ENCODE peak calls at places on chromosomes 4 and X, in seven cellular contexts. One of them, this sample, is unnamed.

GRCh38 chr4:169934794-169935400 is 91.3 kb downstream of the MFAP3L start:
- DNase-seq in fibroblast of pulmonary artery: no peak
- DNase-seq in AG09309: no peak
- DNase-seq in AG04449: no peak
- DNase-seq in GM12864: no peak
- DNase-seq in HFF-Myc: no peak
- DNase-seq in AG10803: no peak
- DNase-seq in this sample: no peak

GRCh38 chr4:87188932-87189331 is 31.5 kb downstream of the KLHL8 start:
- DNase-seq in GM12864: no peak
- DNase-seq in fibroblast of pulmonary artery: no peak
- DNase-seq in HFF-Myc: no peak
- DNase-seq in AG09309: no peak
- DNase-seq in AG04449: no peak
- DNase-seq in AG10803: no peak
- DNase-seq in this sample: no peak

GRCh38 chr4:42329421-42329820 is 67.9 kb upstream of the SHISA3 start:
- DNase-seq in AG04449: no peak
- DNase-seq in GM12864: no peak
- DNase-seq in fibroblast of pulmonary artery: no peak
- DNase-seq in AG09309: no peak
- DNase-seq in AG10803: no peak
- DNase-seq in HFF-Myc: no peak
- DNase-seq in this sample: no peak

GRCh38 chrX:2638279-2638678 is 52.8 kb upstream of the CD99 start:
- DNase-seq in AG10803: no peak
- DNase-seq in AG09309: no peak
- DNase-seq in HFF-Myc: no peak
- DNase-seq in AG04449: no peak
- DNase-seq in fibroblast of pulmonary artery: no peak
- DNase-seq in GM12864: no peak
- DNase-seq in this sample: no peak

GRCh38 chrX:121150217-121150616 is 102.8 kb downstream of the GLUD2 start:
- DNase-seq in fibroblast of pulmonary artery: no peak
- DNase-seq in AG09309: no peak
- DNase-seq in HFF-Myc: no peak
- DNase-seq in AG10803: no peak
- DNase-seq in GM12864: no peak
- DNase-seq in AG04449: no peak
- DNase-seq in this sample: no peak

GRCh38 chr4:1578968-1579833 is 104.9 kb downstream of the FAM53A start:
- DNase-seq in GM12864: no peak
- DNase-seq in fibroblast of pulmonary artery: peak; percentile 77
- DNase-seq in AG04449: no peak
- DNase-seq in AG09309: no peak
- DNase-seq in AG10803: peak; percentile 79
- DNase-seq in HFF-Myc: no peak
- DNase-seq in this sample: peak; percentile 78

GRCh38 chrX:41655631-41656030 is 33.1 kb upstream of the GPR34 start:
- DNase-seq in AG04449: no peak
- DNase-seq in AG10803: no peak
- DNase-seq in GM12864: no peak
- DNase-seq in HFF-Myc: no peak
- DNase-seq in fibroblast of pulmonary artery: peak; percentile 3
- DNase-seq in AG09309: no peak
- DNase-seq in this sample: no peak

GRCh38 chr4:72471816-72472215 is 97.2 kb downstream of the ADAMTS3 start:
- DNase-seq in AG09309: no peak
- DNase-seq in HFF-Myc: no peak
- DNase-seq in AG10803: no peak
- DNase-seq in AG04449: no peak
- DNase-seq in fibroblast of pulmonary artery: no peak
- DNase-seq in GM12864: no peak
- DNase-seq in this sample: no peak

GRCh38 chr4:17560065-17560673 is 16.8 kb upstream of the LAP3 start:
- DNase-seq in fibroblast of pulmonary artery: no peak
- DNase-seq in AG10803: no peak
- DNase-seq in AG04449: no peak
- DNase-seq in AG09309: no peak
- DNase-seq in HFF-Myc: no peak
- DNase-seq in GM12864: no peak
- DNase-seq in this sample: no peak

GRCh38 chr4:82784615-82785247 is 13.9 kb downstream of the SCD5 start:
- DNase-seq in HFF-Myc: no peak
- DNase-seq in GM12864: no peak
- DNase-seq in AG10803: peak; percentile 49
- DNase-seq in AG04449: no peak
- DNase-seq in AG09309: no peak
- DNase-seq in fibroblast of pulmonary artery: peak; percentile 74
- DNase-seq in this sample: no peak

GRCh38 chr4:176883681-176884418 is 91.1 kb upstream of the VEGFC start:
- DNase-seq in AG09309: peak; percentile 97
- DNase-seq in GM12864: no peak
- DNase-seq in fibroblast of pulmonary artery: peak; percentile 57
- DNase-seq in AG10803: peak; percentile 96
- DNase-seq in HFF-Myc: peak; percentile 92
- DNase-seq in AG04449: peak; percentile 96
- DNase-seq in this sample: no peak

GRCh38 chrX:115054876-115055275 is 37.5 kb upstream of the IL13RA2 start:
- DNase-seq in fibroblast of pulmonary artery: no peak
- DNase-seq in AG10803: no peak
- DNase-seq in AG04449: no peak
- DNase-seq in GM12864: no peak
- DNase-seq in HFF-Myc: no peak
- DNase-seq in AG09309: no peak
- DNase-seq in this sample: no peak

GRCh38 chr4:145061325-145061920 is 36.6 kb downstream of the ANAPC10 start:
- DNase-seq in AG10803: peak; percentile 63
- DNase-seq in AG04449: no peak
- DNase-seq in fibroblast of pulmonary artery: peak; percentile 86
- DNase-seq in AG09309: no peak
- DNase-seq in GM12864: peak; percentile 35
- DNase-seq in HFF-Myc: peak; percentile 35
- DNase-seq in this sample: peak; percentile 22

GRCh38 chrX:99271641-99272040 is 1138.4 kb downstream of the PCDH19 start:
- DNase-seq in fibroblast of pulmonary artery: no peak
- DNase-seq in GM12864: no peak
- DNase-seq in AG04449: no peak
- DNase-seq in HFF-Myc: no peak
- DNase-seq in AG10803: no peak
- DNase-seq in AG09309: no peak
- DNase-seq in this sample: no peak

GRCh38 chr4:1036095-1036494 is 24.7 kb downstream of the FGFRL1 start:
- DNase-seq in AG10803: no peak
- DNase-seq in GM12864: no peak
- DNase-seq in fibroblast of pulmonary artery: no peak
- DNase-seq in AG04449: no peak
- DNase-seq in AG09309: no peak
- DNase-seq in HFF-Myc: no peak
- DNase-seq in this sample: no peak

GRCh38 chr4:93203708-93204107 is 624.8 kb upstream of the ATOH1 start:
- DNase-seq in HFF-Myc: no peak
- DNase-seq in fibroblast of pulmonary artery: peak; percentile 2
- DNase-seq in AG09309: no peak
- DNase-seq in AG04449: no peak
- DNase-seq in GM12864: no peak
- DNase-seq in AG10803: no peak
- DNase-seq in this sample: no peak

GRCh38 chr4:39442910-39443480 is 15.7 kb downstream of the RPL9 start:
- DNase-seq in AG09309: no peak
- DNase-seq in AG04449: no peak
- DNase-seq in AG10803: no peak
- DNase-seq in HFF-Myc: no peak
- DNase-seq in GM12864: no peak
- DNase-seq in fibroblast of pulmonary artery: no peak
- DNase-seq in this sample: no peak

GRCh38 chr4:39450618-39451017 is 8.1 kb downstream of the RPL9 start:
- DNase-seq in GM12864: no peak
- DNase-seq in AG10803: no peak
- DNase-seq in AG09309: no peak
- DNase-seq in HFF-Myc: no peak
- DNase-seq in AG04449: no peak
- DNase-seq in fibroblast of pulmonary artery: no peak
- DNase-seq in this sample: no peak

GRCh38 chr4:39446483-39446841 is 12.3 kb downstream of the RPL9 start:
- DNase-seq in HFF-Myc: no peak
- DNase-seq in AG09309: no peak
- DNase-seq in AG04449: no peak
- DNase-seq in fibroblast of pulmonary artery: no peak
- DNase-seq in GM12864: no peak
- DNase-seq in AG10803: no peak
- DNase-seq in this sample: no peak

GRCh38 chr4:39451423-39452023 is 7.2 kb downstream of the RPL9 start:
- DNase-seq in GM12864: no peak
- DNase-seq in AG09309: no peak
- DNase-seq in fibroblast of pulmonary artery: no peak
- DNase-seq in AG04449: no peak
- DNase-seq in HFF-Myc: no peak
- DNase-seq in AG10803: no peak
- DNase-seq in this sample: no peak

DNA sequence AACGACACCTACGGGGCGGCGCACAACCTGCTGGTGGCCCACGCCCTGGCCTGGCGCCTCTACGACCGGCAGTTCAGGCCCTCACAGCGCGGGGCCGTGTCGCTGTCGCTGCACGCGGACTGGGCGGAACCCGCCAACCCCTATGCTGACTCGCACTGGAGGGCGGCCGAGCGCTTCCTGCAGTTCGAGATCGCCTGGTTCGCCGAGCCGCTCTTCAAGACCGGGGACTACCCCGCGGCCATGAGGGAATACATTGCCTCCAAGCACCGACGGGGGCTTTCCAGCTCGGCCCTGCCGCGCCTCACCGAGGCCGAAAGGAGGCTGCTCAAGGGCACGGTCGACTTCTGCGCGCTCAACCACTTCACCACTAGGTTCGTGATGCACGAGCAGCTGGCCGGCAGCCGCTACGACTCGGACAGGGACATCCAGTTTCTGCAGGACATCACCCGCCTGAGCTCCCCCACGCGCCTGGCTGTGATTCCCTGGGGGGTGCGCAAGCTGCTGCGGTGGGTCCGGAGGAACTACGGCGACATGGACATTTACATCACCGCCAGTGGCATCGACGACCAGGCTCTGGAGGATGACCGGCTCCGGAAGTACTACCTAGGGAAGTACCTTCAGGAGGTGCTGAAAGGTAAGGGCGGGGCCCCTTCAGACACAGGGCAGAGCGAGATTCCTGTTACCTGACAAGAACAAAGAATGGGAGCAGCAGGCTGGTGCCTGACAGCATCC is 11.7 kb downstream of the RPL9 start:
- DNase-seq in GM12864: no peak
- DNase-seq in HFF-Myc: no peak
- DNase-seq in AG09309: no peak
- DNase-seq in AG10803: peak; percentile 40
- DNase-seq in AG04449: no peak
- DNase-seq in fibroblast of pulmonary artery: peak; percentile 74
- DNase-seq in this sample: peak; percentile 79
- TF ChIP-seq CTCF in GM12864: peak; percentile 33
- TF ChIP-seq CTCF in HFF-Myc: peak; percentile 21
- TF ChIP-seq CTCF in AG09309: peak; percentile 13
- TF ChIP-seq CTCF in AG10803: peak; percentile 32
- TF ChIP-seq CTCF in AG04449: peak; percentile 24
- TF ChIP-seq CTCF in fibroblast of pulmonary artery: peak; percentile 48
- TF ChIP-seq CTCF in this sample: peak; percentile 43

DNA sequence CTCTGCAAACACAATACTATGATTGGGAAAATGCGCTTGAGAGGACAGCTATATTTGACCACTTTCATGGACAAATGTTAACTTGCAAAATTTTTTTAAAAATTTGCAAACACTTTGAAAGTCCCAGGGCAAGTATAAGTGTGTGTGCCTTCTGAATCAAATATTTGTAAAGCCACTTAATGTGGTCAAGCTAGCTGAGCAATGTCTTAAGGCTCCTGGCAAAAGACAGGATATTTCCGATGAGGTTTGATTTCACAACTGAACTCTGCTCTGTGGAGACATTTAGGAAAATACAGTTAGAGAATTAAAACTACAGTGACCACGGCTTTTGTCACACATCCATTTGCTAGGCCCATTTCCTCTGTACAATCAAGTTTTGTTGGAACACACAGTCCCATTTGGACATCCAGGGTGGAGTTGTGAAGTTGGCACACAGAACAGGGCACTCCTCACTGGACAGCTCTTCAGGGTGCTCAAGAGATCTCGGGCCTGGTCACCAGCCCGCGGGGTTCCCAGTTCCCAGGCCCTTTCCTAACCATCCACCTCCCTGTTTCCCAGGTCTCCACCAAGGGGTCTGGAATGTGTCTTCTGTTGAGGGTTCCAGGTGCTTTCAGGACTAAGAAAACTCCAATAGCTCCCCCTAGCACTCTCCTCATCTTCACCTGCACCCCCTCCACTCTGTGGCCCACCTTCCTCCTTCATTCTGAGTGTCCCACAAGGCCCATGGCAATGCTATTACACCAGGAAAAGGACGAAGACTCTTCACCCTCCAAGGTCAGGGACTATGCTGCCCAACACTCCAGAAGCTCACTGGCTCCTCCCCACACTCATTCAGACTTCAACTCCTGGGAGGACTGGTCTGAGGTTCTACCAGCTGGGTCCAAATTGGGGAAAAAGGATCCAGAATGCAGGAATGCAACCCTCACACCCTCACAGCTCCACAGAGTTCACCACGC is 41.9 kb downstream of the XAGE2 start:
- DNase-seq in AG09309: no peak
- DNase-seq in GM12864: no peak
- DNase-seq in AG10803: no peak
- DNase-seq in AG04449: no peak
- DNase-seq in HFF-Myc: no peak
- DNase-seq in fibroblast of pulmonary artery: no peak
- DNase-seq in this sample: no peak
- TF ChIP-seq CTCF in AG09309: no peak
- TF ChIP-seq CTCF in GM12864: no peak
- TF ChIP-seq CTCF in AG10803: no peak
- TF ChIP-seq CTCF in AG04449: no peak
- TF ChIP-seq CTCF in HFF-Myc: no peak
- TF ChIP-seq CTCF in fibroblast of pulmonary artery: no peak
- TF ChIP-seq CTCF in this sample: no peak

GRCh38 chrX:45956222-45956867 is 588.9 kb downstream of the ZNF674 start:
- DNase-seq in GM12864: no peak
- DNase-seq in AG10803: no peak
- DNase-seq in HFF-Myc: no peak
- DNase-seq in fibroblast of pulmonary artery: no peak
- DNase-seq in AG09309: no peak
- DNase-seq in AG04449: no peak
- DNase-seq in this sample: no peak

GRCh38 chrX:45954026-45954425 is 591.2 kb downstream of the ZNF674 start:
- DNase-seq in fibroblast of pulmonary artery: no peak
- DNase-seq in HFF-Myc: no peak
- DNase-seq in AG10803: peak; percentile 0
- DNase-seq in GM12864: no peak
- DNase-seq in AG09309: no peak
- DNase-seq in AG04449: no peak
- DNase-seq in this sample: no peak

GRCh38 chrX:45952030-45952429 is 593.2 kb downstream of the ZNF674 start:
- DNase-seq in AG04449: no peak
- DNase-seq in AG10803: no peak
- DNase-seq in fibroblast of pulmonary artery: no peak
- DNase-seq in HFF-Myc: no peak
- DNase-seq in GM12864: no peak
- DNase-seq in AG09309: no peak
- DNase-seq in this sample: no peak
- TF ChIP-seq CTCF in AG04449: no peak
- TF ChIP-seq CTCF in AG10803: no peak
- TF ChIP-seq CTCF in fibroblast of pulmonary artery: no peak
- TF ChIP-seq CTCF in HFF-Myc: no peak
- TF ChIP-seq CTCF in GM12864: no peak
- TF ChIP-seq CTCF in AG09309: no peak
- TF ChIP-seq CTCF in this sample: no peak

GRCh38 chr4:123398151-123398802 is 1.7 kb downstream of the SPRY1 start:
- DNase-seq in AG09309: no peak
- DNase-seq in AG10803: peak; percentile 60
- DNase-seq in HFF-Myc: no peak
- DNase-seq in fibroblast of pulmonary artery: peak; percentile 54
- DNase-seq in AG04449: no peak
- DNase-seq in GM12864: no peak
- DNase-seq in this sample: peak; percentile 75
- TF ChIP-seq CTCF in AG09309: peak; percentile 41
- TF ChIP-seq CTCF in AG10803: peak; percentile 34
- TF ChIP-seq CTCF in HFF-Myc: no peak
- TF ChIP-seq CTCF in fibroblast of pulmonary artery: peak; percentile 3
- TF ChIP-seq CTCF in AG04449: peak; percentile 61
- TF ChIP-seq CTCF in GM12864: peak; percentile 46
- TF ChIP-seq CTCF in this sample: peak; percentile 44